ENCODE peak calls at places on chromosomes 3 and 15, in ten cellular contexts. One of them, this sample, is unnamed.

GRCh38 chr3:134367412-134367811 is 6.8 kb downstream of the AMOTL2 start:
- DNase-seq in stimulated activated CD8-positive, alpha-beta memory T cell treated with anti-CD3 and anti-CD28 coated beads, Interleukin-15, amount 100 ng/mL, for 4 hours: no peak
- DNase-seq in effector memory CD4-positive, alpha-beta T cell: no peak
- DNase-seq in fibroblast of lung: no peak
- DNase-seq in iPS DF 6.9: no peak
- DNase-seq in heart right ventricle: no peak
- DNase-seq in upper lobe of right lung: peak; percentile 57
- DNase-seq in NCI-H2171: no peak
- DNase-seq in glutamatergic neuron: no peak
- DNase-seq in activated effector memory CD4-positive, alpha-beta T cell treated with Interleukin-2 at 50 U/mL for 16 hours: no peak
- DNase-seq in this sample: no peak

GRCh38 chr3:151835751-151836550 is 22.0 kb downstream of the AADAC start:
- DNase-seq in fibroblast of lung: peak; percentile 74
- DNase-seq in iPS DF 6.9: no peak
- DNase-seq in heart right ventricle: no peak
- DNase-seq in effector memory CD4-positive, alpha-beta T cell: no peak
- DNase-seq in stimulated activated CD8-positive, alpha-beta memory T cell treated with anti-CD3 and anti-CD28 coated beads, Interleukin-15, amount 100 ng/mL, for 4 hours: no peak
- DNase-seq in glutamatergic neuron: no peak
- DNase-seq in upper lobe of right lung: no peak
- DNase-seq in NCI-H2171: no peak
- DNase-seq in activated effector memory CD4-positive, alpha-beta T cell treated with Interleukin-2 at 50 U/mL for 16 hours: no peak
- DNase-seq in this sample: no peak

GRCh38 chr3:33942483-33943150 is 144.2 kb downstream of the PDCD6IP start:
- DNase-seq in NCI-H2171: no peak
- DNase-seq in upper lobe of right lung: no peak
- DNase-seq in stimulated activated CD8-positive, alpha-beta memory T cell treated with anti-CD3 and anti-CD28 coated beads, Interleukin-15, amount 100 ng/mL, for 4 hours: no peak
- DNase-seq in heart right ventricle: no peak
- DNase-seq in activated effector memory CD4-positive, alpha-beta T cell treated with Interleukin-2 at 50 U/mL for 16 hours: no peak
- DNase-seq in effector memory CD4-positive, alpha-beta T cell: no peak
- DNase-seq in fibroblast of lung: no peak
- DNase-seq in glutamatergic neuron: no peak
- DNase-seq in iPS DF 6.9: no peak
- DNase-seq in this sample: no peak

GRCh38 chr15:35697549-35698299 is 151.8 kb upstream of the DPH6 start:
- DNase-seq in NCI-H2171: no peak
- DNase-seq in upper lobe of right lung: no peak
- DNase-seq in stimulated activated CD8-positive, alpha-beta memory T cell treated with anti-CD3 and anti-CD28 coated beads, Interleukin-15, amount 100 ng/mL, for 4 hours: no peak
- DNase-seq in effector memory CD4-positive, alpha-beta T cell: no peak
- DNase-seq in activated effector memory CD4-positive, alpha-beta T cell treated with Interleukin-2 at 50 U/mL for 16 hours: no peak
- DNase-seq in iPS DF 6.9: no peak
- DNase-seq in glutamatergic neuron: no peak
- DNase-seq in heart right ventricle: no peak
- DNase-seq in fibroblast of lung: peak; percentile 66
- DNase-seq in this sample: no peak

GRCh38 chr3:4976109-4976508 is 3.1 kb upstream of the BHLHE40 start:
- DNase-seq in effector memory CD4-positive, alpha-beta T cell: no peak
- DNase-seq in activated effector memory CD4-positive, alpha-beta T cell treated with Interleukin-2 at 50 U/mL for 16 hours: peak; percentile 27
- DNase-seq in glutamatergic neuron: peak; percentile 52
- DNase-seq in upper lobe of right lung: peak; percentile 78
- DNase-seq in iPS DF 6.9: no peak
- DNase-seq in stimulated activated CD8-positive, alpha-beta memory T cell treated with anti-CD3 and anti-CD28 coated beads, Interleukin-15, amount 100 ng/mL, for 4 hours: no peak
- DNase-seq in heart right ventricle: peak; percentile 34
- DNase-seq in fibroblast of lung: peak; percentile 69
- DNase-seq in NCI-H2171: no peak
- DNase-seq in this sample: no peak

GRCh38 chr3:117651271-117651670 is 941.7 kb downstream of the TUSC7 start:
- DNase-seq in iPS DF 6.9: no peak
- DNase-seq in NCI-H2171: no peak
- DNase-seq in activated effector memory CD4-positive, alpha-beta T cell treated with Interleukin-2 at 50 U/mL for 16 hours: no peak
- DNase-seq in fibroblast of lung: peak; percentile 29
- DNase-seq in effector memory CD4-positive, alpha-beta T cell: no peak
- DNase-seq in upper lobe of right lung: no peak
- DNase-seq in stimulated activated CD8-positive, alpha-beta memory T cell treated with anti-CD3 and anti-CD28 coated beads, Interleukin-15, amount 100 ng/mL, for 4 hours: no peak
- DNase-seq in glutamatergic neuron: no peak
- DNase-seq in heart right ventricle: no peak
- DNase-seq in this sample: no peak

GRCh38 chr15:77481670-77482069 is 61.0 kb downstream of the HMG20A start:
- DNase-seq in effector memory CD4-positive, alpha-beta T cell: no peak
- DNase-seq in heart right ventricle: no peak
- DNase-seq in iPS DF 6.9: no peak
- DNase-seq in glutamatergic neuron: no peak
- DNase-seq in stimulated activated CD8-positive, alpha-beta memory T cell treated with anti-CD3 and anti-CD28 coated beads, Interleukin-15, amount 100 ng/mL, for 4 hours: no peak
- DNase-seq in fibroblast of lung: peak; percentile 63
- DNase-seq in activated effector memory CD4-positive, alpha-beta T cell treated with Interleukin-2 at 50 U/mL for 16 hours: no peak
- DNase-seq in NCI-H2171: no peak
- DNase-seq in upper lobe of right lung: no peak
- DNase-seq in this sample: no peak

GRCh38 chr15:57284535-57284934 is 91.8 kb upstream of the CGNL1 start:
- DNase-seq in stimulated activated CD8-positive, alpha-beta memory T cell treated with anti-CD3 and anti-CD28 coated beads, Interleukin-15, amount 100 ng/mL, for 4 hours: no peak
- DNase-seq in iPS DF 6.9: no peak
- DNase-seq in fibroblast of lung: no peak
- DNase-seq in effector memory CD4-positive, alpha-beta T cell: no peak
- DNase-seq in activated effector memory CD4-positive, alpha-beta T cell treated with Interleukin-2 at 50 U/mL for 16 hours: no peak
- DNase-seq in heart right ventricle: no peak
- DNase-seq in upper lobe of right lung: no peak
- DNase-seq in glutamatergic neuron: no peak
- DNase-seq in NCI-H2171: no peak
- DNase-seq in this sample: no peak

GRCh38 chr3:150414273-150414672 is 6.2 kb downstream of the TSC22D2 start:
- DNase-seq in fibroblast of lung: peak; percentile 54
- DNase-seq in upper lobe of right lung: no peak
- DNase-seq in effector memory CD4-positive, alpha-beta T cell: no peak
- DNase-seq in heart right ventricle: peak; percentile 44
- DNase-seq in activated effector memory CD4-positive, alpha-beta T cell treated with Interleukin-2 at 50 U/mL for 16 hours: no peak
- DNase-seq in stimulated activated CD8-positive, alpha-beta memory T cell treated with anti-CD3 and anti-CD28 coated beads, Interleukin-15, amount 100 ng/mL, for 4 hours: no peak
- DNase-seq in NCI-H2171: no peak
- DNase-seq in glutamatergic neuron: no peak
- DNase-seq in iPS DF 6.9: no peak
- DNase-seq in this sample: no peak

GRCh38 chr3:52361011-52361410 is 44.9 kb downstream of the DNAH1 start:
- DNase-seq in fibroblast of lung: no peak
- DNase-seq in glutamatergic neuron: no peak
- DNase-seq in heart right ventricle: no peak
- DNase-seq in stimulated activated CD8-positive, alpha-beta memory T cell treated with anti-CD3 and anti-CD28 coated beads, Interleukin-15, amount 100 ng/mL, for 4 hours: no peak
- DNase-seq in effector memory CD4-positive, alpha-beta T cell: no peak
- DNase-seq in upper lobe of right lung: no peak
- DNase-seq in activated effector memory CD4-positive, alpha-beta T cell treated with Interleukin-2 at 50 U/mL for 16 hours: no peak
- DNase-seq in NCI-H2171: no peak
- DNase-seq in iPS DF 6.9: no peak
- DNase-seq in this sample: no peak

GRCh38 chr15:31327674-31328424 is 1.2 kb downstream of the KLF13 start:
- DNase-seq in glutamatergic neuron: peak; percentile 55
- DNase-seq in upper lobe of right lung: peak; percentile 93
- DNase-seq in heart right ventricle: peak; percentile 65
- DNase-seq in NCI-H2171: peak; percentile 70
- DNase-seq in effector memory CD4-positive, alpha-beta T cell: peak; percentile 82
- DNase-seq in fibroblast of lung: peak; percentile 45
- DNase-seq in activated effector memory CD4-positive, alpha-beta T cell treated with Interleukin-2 at 50 U/mL for 16 hours: peak; percentile 72
- DNase-seq in stimulated activated CD8-positive, alpha-beta memory T cell treated with anti-CD3 and anti-CD28 coated beads, Interleukin-15, amount 100 ng/mL, for 4 hours: peak; percentile 71
- DNase-seq in iPS DF 6.9: no peak
- DNase-seq in this sample: peak; percentile 29

GRCh38 chr3:115325539-115325938 is 178.5 kb upstream of the ZBTB20 start:
- DNase-seq in fibroblast of lung: peak; percentile 55
- DNase-seq in effector memory CD4-positive, alpha-beta T cell: no peak
- DNase-seq in upper lobe of right lung: no peak
- DNase-seq in activated effector memory CD4-positive, alpha-beta T cell treated with Interleukin-2 at 50 U/mL for 16 hours: no peak
- DNase-seq in stimulated activated CD8-positive, alpha-beta memory T cell treated with anti-CD3 and anti-CD28 coated beads, Interleukin-15, amount 100 ng/mL, for 4 hours: no peak
- DNase-seq in heart right ventricle: peak; percentile 31
- DNase-seq in iPS DF 6.9: peak; percentile 80
- DNase-seq in glutamatergic neuron: no peak
- DNase-seq in NCI-H2171: no peak
- DNase-seq in this sample: no peak

GRCh38 chr3:15331606-15332404 is 581 bp downstream of the SH3BP5 start:
- DNase-seq in effector memory CD4-positive, alpha-beta T cell: no peak
- DNase-seq in glutamatergic neuron: peak; percentile 59
- DNase-seq in iPS DF 6.9: no peak
- DNase-seq in activated effector memory CD4-positive, alpha-beta T cell treated with Interleukin-2 at 50 U/mL for 16 hours: peak; percentile 30
- DNase-seq in upper lobe of right lung: peak; percentile 78
- DNase-seq in fibroblast of lung: peak; percentile 34
- DNase-seq in heart right ventricle: no peak
- DNase-seq in stimulated activated CD8-positive, alpha-beta memory T cell treated with anti-CD3 and anti-CD28 coated beads, Interleukin-15, amount 100 ng/mL, for 4 hours: peak; percentile 39
- DNase-seq in NCI-H2171: no peak
- DNase-seq in this sample: no peak

GRCh38 chr15:79431636-79432344 is at the start of gene MINAR1:
- DNase-seq in effector memory CD4-positive, alpha-beta T cell: no peak
- DNase-seq in iPS DF 6.9: no peak
- DNase-seq in heart right ventricle: no peak
- DNase-seq in activated effector memory CD4-positive, alpha-beta T cell treated with Interleukin-2 at 50 U/mL for 16 hours: no peak
- DNase-seq in fibroblast of lung: peak; percentile 36
- DNase-seq in upper lobe of right lung: no peak
- DNase-seq in NCI-H2171: peak; percentile 52
- DNase-seq in glutamatergic neuron: peak; percentile 80
- DNase-seq in stimulated activated CD8-positive, alpha-beta memory T cell treated with anti-CD3 and anti-CD28 coated beads, Interleukin-15, amount 100 ng/mL, for 4 hours: no peak
- DNase-seq in this sample: peak; percentile 15

GRCh38 chr3:52039846-52040245 is 16.5 kb downstream of the DUSP7 start:
- DNase-seq in activated effector memory CD4-positive, alpha-beta T cell treated with Interleukin-2 at 50 U/mL for 16 hours: no peak
- DNase-seq in fibroblast of lung: peak; percentile 50
- DNase-seq in NCI-H2171: no peak
- DNase-seq in glutamatergic neuron: no peak
- DNase-seq in effector memory CD4-positive, alpha-beta T cell: no peak
- DNase-seq in heart right ventricle: peak; percentile 91
- DNase-seq in iPS DF 6.9: no peak
- DNase-seq in stimulated activated CD8-positive, alpha-beta memory T cell treated with anti-CD3 and anti-CD28 coated beads, Interleukin-15, amount 100 ng/mL, for 4 hours: no peak
- DNase-seq in upper lobe of right lung: peak; percentile 92
- DNase-seq in this sample: no peak

GRCh38 chr15:100693451-100693850 is 91.1 kb downstream of the ASB7 start:
- DNase-seq in activated effector memory CD4-positive, alpha-beta T cell treated with Interleukin-2 at 50 U/mL for 16 hours: no peak
- DNase-seq in heart right ventricle: no peak
- DNase-seq in effector memory CD4-positive, alpha-beta T cell: no peak
- DNase-seq in stimulated activated CD8-positive, alpha-beta memory T cell treated with anti-CD3 and anti-CD28 coated beads, Interleukin-15, amount 100 ng/mL, for 4 hours: no peak
- DNase-seq in glutamatergic neuron: no peak
- DNase-seq in NCI-H2171: no peak
- DNase-seq in iPS DF 6.9: no peak
- DNase-seq in upper lobe of right lung: peak; percentile 40
- DNase-seq in fibroblast of lung: no peak
- DNase-seq in this sample: no peak

GRCh38 chr3:107294117-107294516 is 83.1 kb upstream of the CCDC54 start:
- DNase-seq in stimulated activated CD8-positive, alpha-beta memory T cell treated with anti-CD3 and anti-CD28 coated beads, Interleukin-15, amount 100 ng/mL, for 4 hours: no peak
- DNase-seq in heart right ventricle: no peak
- DNase-seq in glutamatergic neuron: no peak
- DNase-seq in activated effector memory CD4-positive, alpha-beta T cell treated with Interleukin-2 at 50 U/mL for 16 hours: no peak
- DNase-seq in fibroblast of lung: no peak
- DNase-seq in NCI-H2171: no peak
- DNase-seq in upper lobe of right lung: no peak
- DNase-seq in iPS DF 6.9: no peak
- DNase-seq in effector memory CD4-positive, alpha-beta T cell: no peak
- DNase-seq in this sample: no peak

GRCh38 chr15:48437178-48437577 is 105.9 kb downstream of the DUT start:
- DNase-seq in effector memory CD4-positive, alpha-beta T cell: no peak
- DNase-seq in fibroblast of lung: no peak
- DNase-seq in NCI-H2171: no peak
- DNase-seq in glutamatergic neuron: no peak
- DNase-seq in stimulated activated CD8-positive, alpha-beta memory T cell treated with anti-CD3 and anti-CD28 coated beads, Interleukin-15, amount 100 ng/mL, for 4 hours: no peak
- DNase-seq in activated effector memory CD4-positive, alpha-beta T cell treated with Interleukin-2 at 50 U/mL for 16 hours: no peak
- DNase-seq in iPS DF 6.9: no peak
- DNase-seq in upper lobe of right lung: no peak
- DNase-seq in heart right ventricle: no peak
- DNase-seq in this sample: no peak

GRCh38 chr3:10178892-10179291 is 14.2 kb downstream of the IRAK2 start:
- DNase-seq in heart right ventricle: no peak
- DNase-seq in NCI-H2171: no peak
- DNase-seq in iPS DF 6.9: no peak
- DNase-seq in upper lobe of right lung: no peak
- DNase-seq in stimulated activated CD8-positive, alpha-beta memory T cell treated with anti-CD3 and anti-CD28 coated beads, Interleukin-15, amount 100 ng/mL, for 4 hours: no peak
- DNase-seq in fibroblast of lung: no peak
- DNase-seq in activated effector memory CD4-positive, alpha-beta T cell treated with Interleukin-2 at 50 U/mL for 16 hours: no peak
- DNase-seq in effector memory CD4-positive, alpha-beta T cell: no peak
- DNase-seq in glutamatergic neuron: no peak
- DNase-seq in this sample: no peak

GRCh38 chr3:123290962-123291361 is 89.2 kb downstream of the SEC22A start:
- DNase-seq in activated effector memory CD4-positive, alpha-beta T cell treated with Interleukin-2 at 50 U/mL for 16 hours: no peak
- DNase-seq in glutamatergic neuron: no peak
- DNase-seq in iPS DF 6.9: no peak
- DNase-seq in effector memory CD4-positive, alpha-beta T cell: no peak
- DNase-seq in fibroblast of lung: no peak
- DNase-seq in heart right ventricle: no peak
- DNase-seq in NCI-H2171: no peak
- DNase-seq in upper lobe of right lung: no peak
- DNase-seq in stimulated activated CD8-positive, alpha-beta memory T cell treated with anti-CD3 and anti-CD28 coated beads, Interleukin-15, amount 100 ng/mL, for 4 hours: no peak
- DNase-seq in this sample: no peak

GRCh38 chr3:78506581-78507195 is 1261.1 kb downstream of the ROBO1 start:
- DNase-seq in activated effector memory CD4-positive, alpha-beta T cell treated with Interleukin-2 at 50 U/mL for 16 hours: no peak
- DNase-seq in glutamatergic neuron: no peak
- DNase-seq in effector memory CD4-positive, alpha-beta T cell: no peak
- DNase-seq in stimulated activated CD8-positive, alpha-beta memory T cell treated with anti-CD3 and anti-CD28 coated beads, Interleukin-15, amount 100 ng/mL, for 4 hours: no peak
- DNase-seq in heart right ventricle: no peak
- DNase-seq in iPS DF 6.9: no peak
- DNase-seq in fibroblast of lung: peak; percentile 22
- DNase-seq in upper lobe of right lung: no peak
- DNase-seq in NCI-H2171: no peak
- DNase-seq in this sample: no peak

GRCh38 chr3:98003306-98003969 is 31.2 kb upstream of the RIOX2 start:
- DNase-seq in effector memory CD4-positive, alpha-beta T cell: no peak
- DNase-seq in glutamatergic neuron: no peak
- DNase-seq in heart right ventricle: no peak
- DNase-seq in iPS DF 6.9: no peak
- DNase-seq in activated effector memory CD4-positive, alpha-beta T cell treated with Interleukin-2 at 50 U/mL for 16 hours: no peak
- DNase-seq in NCI-H2171: no peak
- DNase-seq in upper lobe of right lung: no peak
- DNase-seq in fibroblast of lung: no peak
- DNase-seq in stimulated activated CD8-positive, alpha-beta memory T cell treated with anti-CD3 and anti-CD28 coated beads, Interleukin-15, amount 100 ng/mL, for 4 hours: no peak
- DNase-seq in this sample: no peak

GRCh38 chr3:11167590-11167989 is 13.3 kb downstream of the HRH1 start:
- DNase-seq in upper lobe of right lung: no peak
- DNase-seq in effector memory CD4-positive, alpha-beta T cell: no peak
- DNase-seq in stimulated activated CD8-positive, alpha-beta memory T cell treated with anti-CD3 and anti-CD28 coated beads, Interleukin-15, amount 100 ng/mL, for 4 hours: no peak
- DNase-seq in activated effector memory CD4-positive, alpha-beta T cell treated with Interleukin-2 at 50 U/mL for 16 hours: no peak
- DNase-seq in iPS DF 6.9: no peak
- DNase-seq in NCI-H2171: no peak
- DNase-seq in fibroblast of lung: no peak
- DNase-seq in glutamatergic neuron: no peak
- DNase-seq in heart right ventricle: no peak
- DNase-seq in this sample: no peak

GRCh38 chr3:175749981-175750380 is 890.8 kb downstream of the NAALADL2 start:
- DNase-seq in effector memory CD4-positive, alpha-beta T cell: no peak
- DNase-seq in NCI-H2171: no peak
- DNase-seq in stimulated activated CD8-positive, alpha-beta memory T cell treated with anti-CD3 and anti-CD28 coated beads, Interleukin-15, amount 100 ng/mL, for 4 hours: no peak
- DNase-seq in glutamatergic neuron: no peak
- DNase-seq in fibroblast of lung: no peak
- DNase-seq in heart right ventricle: no peak
- DNase-seq in activated effector memory CD4-positive, alpha-beta T cell treated with Interleukin-2 at 50 U/mL for 16 hours: no peak
- DNase-seq in iPS DF 6.9: no peak
- DNase-seq in upper lobe of right lung: no peak
- DNase-seq in this sample: no peak

GRCh38 chr3:78941587-78941986 is 826.2 kb downstream of the ROBO1 start:
- DNase-seq in iPS DF 6.9: no peak
- DNase-seq in activated effector memory CD4-positive, alpha-beta T cell treated with Interleukin-2 at 50 U/mL for 16 hours: no peak
- DNase-seq in fibroblast of lung: peak; percentile 94
- DNase-seq in NCI-H2171: no peak
- DNase-seq in heart right ventricle: no peak
- DNase-seq in upper lobe of right lung: no peak
- DNase-seq in effector memory CD4-positive, alpha-beta T cell: no peak
- DNase-seq in glutamatergic neuron: no peak
- DNase-seq in stimulated activated CD8-positive, alpha-beta memory T cell treated with anti-CD3 and anti-CD28 coated beads, Interleukin-15, amount 100 ng/mL, for 4 hours: no peak
- DNase-seq in this sample: no peak

GRCh38 chr15:77597804-77598453 is 34.8 kb downstream of the LINGO1 start:
- DNase-seq in stimulated activated CD8-positive, alpha-beta memory T cell treated with anti-CD3 and anti-CD28 coated beads, Interleukin-15, amount 100 ng/mL, for 4 hours: no peak
- DNase-seq in iPS DF 6.9: no peak
- DNase-seq in effector memory CD4-positive, alpha-beta T cell: no peak
- DNase-seq in activated effector memory CD4-positive, alpha-beta T cell treated with Interleukin-2 at 50 U/mL for 16 hours: no peak
- DNase-seq in upper lobe of right lung: no peak
- DNase-seq in glutamatergic neuron: no peak
- DNase-seq in heart right ventricle: no peak
- DNase-seq in fibroblast of lung: no peak
- DNase-seq in NCI-H2171: no peak
- DNase-seq in this sample: no peak

GRCh38 chr3:22236490-22237271 is 485.7 kb upstream of the ZNF385D start:
- DNase-seq in effector memory CD4-positive, alpha-beta T cell: no peak
- DNase-seq in iPS DF 6.9: no peak
- DNase-seq in glutamatergic neuron: no peak
- DNase-seq in heart right ventricle: no peak
- DNase-seq in upper lobe of right lung: no peak
- DNase-seq in NCI-H2171: no peak
- DNase-seq in activated effector memory CD4-positive, alpha-beta T cell treated with Interleukin-2 at 50 U/mL for 16 hours: no peak
- DNase-seq in stimulated activated CD8-positive, alpha-beta memory T cell treated with anti-CD3 and anti-CD28 coated beads, Interleukin-15, amount 100 ng/mL, for 4 hours: no peak
- DNase-seq in fibroblast of lung: no peak
- DNase-seq in this sample: no peak

GRCh38 chr3:49006591-49007067 is 562 bp upstream of the WDR6 start:
- DNase-seq in iPS DF 6.9: no peak
- DNase-seq in activated effector memory CD4-positive, alpha-beta T cell treated with Interleukin-2 at 50 U/mL for 16 hours: no peak
- DNase-seq in glutamatergic neuron: no peak
- DNase-seq in upper lobe of right lung: peak; percentile 76
- DNase-seq in heart right ventricle: peak; percentile 23
- DNase-seq in effector memory CD4-positive, alpha-beta T cell: no peak
- DNase-seq in fibroblast of lung: peak; percentile 72
- DNase-seq in stimulated activated CD8-positive, alpha-beta memory T cell treated with anti-CD3 and anti-CD28 coated beads, Interleukin-15, amount 100 ng/mL, for 4 hours: no peak
- DNase-seq in NCI-H2171: no peak
- DNase-seq in this sample: no peak

This sample was measured in NCI-H526 treated with DMSO at 0.1 percent for 48 hours.